ENCODE peak calls at places on chromosomes 7 and 10, in nine cellular contexts. F is kidney tubule cell; U is CD14-positive monocyte; X is stimulated activated CD8-positive, alpha-beta memory T cell treated with anti-CD3 and anti-CD28 coated beads, Interleukin-2, amount 100 ng/mL, for 1 hour; V is substantia nigra; L is lower leg skin; I is EL; R is hippocampal formation; N is lower lobe of right lung. A is an unnamed sample.

GRCh38 chr10:132860527-132860926 is 74.6 kb upstream of the NKX6-2 start:
- DNase-seq in V (no peak), L (no peak), R (no peak), X (no peak), U (peak), I (no peak), F (no peak), N (peak), A (no peak)

GRCh38 chr7:17524746-17525145 is 226.3 kb downstream of the AHR start:
- DNase-seq in N (no peak), F (peak), V (no peak), U (no peak), L (no peak), R (no peak), X (no peak), I (peak), A (no peak)

GRCh38 chr10:102342958-102343357 is 52.5 kb upstream of the NFKB2 start:
- DNase-seq in I (peak), X (no peak), F (peak), N (no peak), V (no peak), U (no peak), L (no peak), R (no peak), A (no peak)

GRCh38 chr10:97898429-97898828 is 48.8 kb downstream of the GOLGA7B start:
- DNase-seq in N (peak), R (no peak), X (no peak), I (no peak), V (no peak), F (peak), L (no peak), U (no peak), A (no peak)

GRCh38 chr7:85602196-85602595 is 415.3 kb upstream of the SEMA3D start:
- DNase-seq in R (no peak), I (peak), U (no peak), N (no peak), X (no peak), V (no peak), L (no peak), F (no peak), A (no peak)

GRCh38 chr7:136997735-136998134 is 129.3 kb downstream of the CHRM2 start:
- DNase-seq in X (no peak), F (no peak), R (no peak), V (no peak), I (peak), U (no peak), L (no peak), N (no peak), A (no peak)

GRCh38 chr7:99639267-99639666 is 22.5 kb downstream of the ZSCAN25 start:
- DNase-seq in F (no peak), U (no peak), I (no peak), R (no peak), V (no peak), X (no peak), N (no peak), L (no peak), A (no peak)

GRCh38 chr10:69466158-69466490 is 14.9 kb downstream of the TSPAN15 start:
- DNase-seq in X (no peak), V (no peak), R (no peak), U (no peak), L (no peak), I (no peak), F (no peak), N (no peak), A (no peak)

GRCh38 chr7:81002471-81002870 is 83.6 kb upstream of the SEMA3C start:
- DNase-seq in X (no peak), I (no peak), F (no peak), V (no peak), L (no peak), R (no peak), N (no peak), U (no peak), A (no peak)

GRCh38 chr10:104085801-104086400 is at the start of gene COL17A1:
- DNase-seq in F (no peak), L (no peak), R (no peak), V (no peak), X (no peak), N (no peak), I (no peak), U (no peak), A (no peak)

GRCh38 chr10:78777466-78778256 is 291.1 kb upstream of the ZMIZ1 start:
- DNase-seq in I (peak), R (peak), F (peak), U (peak), L (peak), N (no peak), V (peak), X (no peak), A (no peak)

GRCh38 chr7:816300-816750 is 16.0 kb upstream of the SUN1 start:
- DNase-seq in F (peak), L (peak), V (peak), I (peak), N (peak), R (peak), U (peak), X (peak), A (peak)

GRCh38 chr10:1373287-1373686 is 317.1 kb downstream of the WDR37 start:
- DNase-seq in V (no peak), U (no peak), F (no peak), I (no peak), R (no peak), N (no peak), L (no peak), X (no peak), A (peak)

GRCh38 chr10:105352827-105353226 is 711.7 kb downstream of the SORCS3 start:
- DNase-seq in V (no peak), U (no peak), L (no peak), X (no peak), R (no peak), F (no peak), N (no peak), I (no peak), A (no peak)

GRCh38 chr10:114311023-114311422 is 72.0 kb downstream of the VWA2 start:
- DNase-seq in F (no peak), N (no peak), R (no peak), V (no peak), I (no peak), U (no peak), L (no peak), X (no peak), A (no peak)

GRCh38 chr10:24034571-24034970 is 174.4 kb upstream of the KIAA1217 start:
- DNase-seq in U (no peak), F (peak), R (no peak), X (no peak), L (no peak), N (no peak), V (no peak), I (no peak), A (peak)